ENCODE peak calls at places on chromosomes 16 and 17, in ten cellular contexts. N is MM.1S, G is A549, Q is NT2/D1, T is AG04449, K is GM12878, H is prostate gland, Z is transverse colon, E is choroid plexus epithelial cell, L is bronchial epithelial cell. B is an unnamed sample.

GRCh38 chr17:67623767-67624166 is 94.0 kb upstream of the NOL11 start:
- DNase-seq in L (no peak), E (no peak), H (no peak), K (no peak), T (no peak), N (no peak), Z (no peak), G (no peak), Q (no peak), B (no peak)

GRCh38 chr17:41793749-41794602 is 7.5 kb upstream of the JUP start:
- DNase-seq in Z (no peak), E (peak), T (no peak), L (no peak), K (no peak), G (no peak), H (no peak), Q (no peak), N (no peak), B (no peak)

GRCh38 chr16:79605999-79606398 is 5.5 kb upstream of the MAF start:
- DNase-seq in L (peak), N (peak), E (peak), G (peak), T (no peak), Z (no peak), Q (peak), H (no peak), K (no peak), B (no peak)

GRCh38 chr16:66618588-66618987 is 14.1 kb downstream of the CMTM3 start:
- DNase-seq in G (peak), Z (no peak), K (no peak), H (no peak), T (peak), Q (no peak), E (peak), N (no peak), L (peak), B (peak)

GRCh38 chr17:76683921-76684745 is 26.6 kb downstream of the MXRA7 start:
- DNase-seq in K (no peak), L (no peak), N (no peak), E (no peak), T (no peak), H (no peak), G (no peak), Q (no peak), Z (no peak), B (no peak)

GRCh38 chr17:29619251-29619650 is 3.5 kb downstream of the CORO6 start:
- DNase-seq in G (peak), Z (no peak), E (peak), L (peak), H (no peak), T (no peak), N (peak), K (no peak), Q (no peak), B (no peak)

GRCh38 chr17:40121191-40121885 is 433 bp upstream of the MSL1 start:
- DNase-seq in E (peak), N (peak), Q (no peak), K (no peak), G (peak), H (no peak), T (no peak), Z (peak), L (no peak), B (peak)

GRCh38 chr16:591892-592517 is 2.1 kb downstream of the RAB40C start:
- DNase-seq in Z (no peak), L (no peak), H (no peak), K (no peak), N (no peak), T (no peak), G (no peak), E (no peak), Q (no peak), B (no peak)

GRCh38 chr17:18186271-18186982 is 2.8 kb downstream of the ALKBH5 start:
- DNase-seq in N (no peak), L (no peak), H (no peak), Q (no peak), Z (no peak), G (no peak), E (no peak), K (no peak), T (no peak), B (no peak)

GRCh38 chr17:41710472-41711090 is 1.6 kb upstream of the GAST start:
- DNase-seq in Q (no peak), G (peak), L (peak), E (peak), K (no peak), Z (no peak), T (no peak), H (no peak), N (no peak), B (no peak)

GRCh38 chr16:86383488-86384262 is 126.7 kb upstream of the FOXF1 start:
- DNase-seq in G (peak), E (peak), Z (no peak), K (no peak), Q (no peak), L (no peak), T (no peak), H (no peak), N (no peak), B (no peak)

GRCh38 chr16:82824408-82824807 is 197.6 kb downstream of the CDH13 start:
- DNase-seq in T (no peak), L (no peak), H (no peak), G (peak), Z (no peak), E (peak), N (no peak), Q (no peak), K (no peak), B (no peak)

GRCh38 chr17:50268040-50268439 is 6.2 kb upstream of the TMEM92 start:
- DNase-seq in N (no peak), T (no peak), G (no peak), K (no peak), L (no peak), Z (peak), H (no peak), E (no peak), Q (no peak), B (peak)

GRCh38 chr17:27921599-27921998 is 28.4 kb upstream of the LYRM9 start:
- DNase-seq in K (no peak), L (no peak), Z (no peak), G (no peak), H (no peak), N (no peak), Q (no peak), T (no peak), E (no peak), B (no peak)

GRCh38 chr17:43578699-43579569 is 32.8 kb upstream of the ETV4 start:
- DNase-seq in Z (no peak), K (peak), L (peak), G (no peak), H (no peak), E (peak), N (peak), Q (no peak), T (no peak), B (peak)

GRCh38 chr16:81549547-81550411 is 105.2 kb downstream of the CMIP start:
- DNase-seq in N (no peak), L (no peak), Q (no peak), E (no peak), G (no peak), Z (no peak), K (no peak), T (no peak), H (no peak), B (no peak)

GRCh38 chr16:85006639-85007038 is 4.7 kb downstream of the ZDHHC7 start:
- DNase-seq in T (no peak), G (no peak), Q (no peak), K (no peak), Z (no peak), E (no peak), L (no peak), H (no peak), N (no peak), B (no peak)

GRCh38 chr16:81626181-81626674 is 152.9 kb upstream of the PLCG2 start:
- DNase-seq in T (no peak), K (no peak), Z (no peak), E (no peak), H (no peak), N (no peak), G (no peak), Q (no peak), L (peak), B (no peak)

GRCh38 chr17:7745748-7746470 is 28.4 kb downstream of the DNAH2 start:
- DNase-seq in G (peak), H (no peak), N (no peak), E (peak), Z (no peak), Q (no peak), L (peak), T (peak), K (no peak), B (peak)

GRCh38 chr16:11271610-11272009 is 1.8 kb downstream of the PRM3 start:
- DNase-seq in N (no peak), H (no peak), E (no peak), Z (no peak), K (no peak), L (no peak), G (no peak), Q (no peak), T (no peak), B (no peak)

GRCh38 chr16:11274964-11275363 is 1.3 kb downstream of the PRM2 start:
- DNase-seq in K (no peak), H (no peak), Z (no peak), T (no peak), N (no peak), E (no peak), G (no peak), L (no peak), Q (no peak), B (no peak)

GRCh38 chr16:11273721-11274324 is 394 bp upstream of the PRM3 start:
- DNase-seq in N (no peak), G (peak), E (peak), K (no peak), Z (no peak), H (no peak), L (no peak), Q (no peak), T (no peak), B (no peak)

GRCh38 chr16:11272484-11272883 is 945 bp downstream of the PRM3 start:
- DNase-seq in T (no peak), L (peak), Q (no peak), K (no peak), Z (no peak), N (no peak), H (no peak), G (no peak), E (no peak), B (no peak)

GRCh38 chr16:11272921-11273720 is at the start of gene PRM3:
- DNase-seq in N (no peak), Q (no peak), H (no peak), E (no peak), Z (no peak), T (no peak), K (no peak), L (no peak), G (no peak), B (no peak)
- H3K4me3 ChIP-seq in N (no peak), Q (no peak), H (no peak), E (no peak), Z (no peak), T (no peak), K (no peak), L (no peak), G (no peak), B (no peak)

DNA sequence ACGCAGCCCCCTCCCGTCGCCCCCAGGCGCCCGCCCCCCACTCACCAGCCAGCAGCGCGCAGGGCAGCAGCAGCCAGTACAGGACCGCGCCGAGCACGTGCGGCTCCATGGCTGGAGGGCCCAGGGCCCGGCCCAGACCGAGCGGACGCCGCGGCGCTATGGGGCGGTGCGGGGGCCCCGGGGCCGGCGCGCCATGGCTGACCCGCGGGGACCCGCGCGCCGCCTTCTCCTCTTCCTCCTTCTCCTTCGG is 239 bp downstream of the PIEZO1 start:
- DNase-seq in E (no peak), Z (no peak), K (no peak), Q (no peak), G (no peak), T (no peak), H (no peak), L (no peak), N (no peak), B (no peak)
- H3K4me3 ChIP-seq in E (peak), Z (peak), K (peak), Q (peak), G (peak), T (peak), H (peak), L (peak), N (peak), B (peak)

GRCh38 chr17:82493517-82493840 is 26.1 kb upstream of the FOXK2 start:
- DNase-seq in H (no peak), Z (no peak), K (no peak), T (no peak), E (no peak), Q (no peak), N (no peak), L (no peak), G (no peak), B (peak)

GRCh38 chr17:82497483-82498405 is 21.8 kb upstream of the FOXK2 start:
- DNase-seq in K (no peak), E (peak), L (peak), N (peak), H (no peak), Z (peak), Q (no peak), G (peak), T (no peak), B (peak)

GRCh38 chr17:82494236-82495055 is 25.1 kb upstream of the FOXK2 start:
- DNase-seq in G (peak), K (peak), L (peak), T (peak), N (peak), Q (peak), Z (peak), H (peak), E (peak), B (peak)

GRCh38 chr17:82496529-82497434 is 22.8 kb upstream of the FOXK2 start:
- DNase-seq in K (peak), Z (peak), Q (peak), T (no peak), N (peak), H (peak), E (peak), L (peak), G (peak), B (peak)

DNA sequence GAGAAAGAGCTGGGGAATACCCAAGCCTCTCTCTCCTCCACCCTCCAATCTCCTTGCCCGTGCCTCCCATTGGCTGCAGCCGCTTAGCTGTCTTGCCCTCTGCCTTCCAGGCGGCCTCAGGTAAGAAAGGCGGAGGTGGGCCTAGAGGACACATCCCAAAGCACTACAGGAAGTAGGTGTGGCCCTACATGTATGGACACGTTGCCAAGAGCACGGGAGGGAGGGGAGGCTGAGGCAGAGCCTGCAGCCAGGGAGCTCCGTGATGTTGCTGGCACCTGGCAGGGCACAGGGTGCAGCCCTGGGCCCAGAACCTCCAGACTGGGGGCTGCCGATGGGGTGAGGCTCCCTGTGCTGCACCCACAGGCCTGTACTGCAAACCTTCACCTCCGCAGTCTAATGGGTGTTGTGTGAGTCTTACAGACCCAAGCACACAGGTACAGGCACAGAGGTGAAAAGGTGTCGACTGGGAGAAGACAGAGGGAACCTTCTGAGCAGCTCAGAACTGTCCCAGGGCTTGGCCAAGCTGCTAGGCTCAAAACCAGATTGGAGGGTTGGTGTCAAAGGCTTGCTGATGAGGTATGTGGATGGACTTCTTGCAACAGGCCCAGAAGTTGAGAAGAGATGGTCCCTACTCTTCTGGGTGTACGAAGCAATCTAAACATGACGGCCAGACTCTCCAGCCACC is 23.5 kb upstream of the FOXK2 start:
- DNase-seq in N (no peak), L (peak), G (no peak), E (no peak), H (no peak), T (no peak), Z (peak), K (no peak), Q (no peak), B (no peak)
- H3K4me3 ChIP-seq in N (no peak), L (no peak), G (no peak), E (no peak), H (no peak), T (no peak), Z (no peak), K (no peak), Q (no peak), B (no peak)

DNA sequence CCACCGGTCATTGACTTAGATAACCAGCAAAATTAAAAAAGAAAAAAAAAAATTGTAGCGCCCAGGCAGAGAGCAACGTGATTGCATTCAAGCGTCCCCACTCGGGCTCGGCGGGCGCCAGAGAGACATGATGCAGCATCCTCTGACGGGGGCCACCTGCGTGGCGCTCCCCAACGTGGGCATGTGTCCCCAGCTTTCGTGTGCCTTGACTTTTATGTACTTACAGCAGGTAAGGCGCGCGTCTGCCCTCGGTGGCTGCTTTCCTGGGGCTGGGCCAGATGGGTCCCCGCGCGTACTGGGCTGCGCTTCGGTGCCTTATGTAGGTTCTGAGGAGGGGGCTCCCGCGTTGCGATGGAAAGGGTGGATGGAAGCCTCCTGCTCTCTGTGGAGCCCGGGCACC is 28.4 kb upstream of the RBFOX1 start:
- DNase-seq in Q (no peak), N (no peak), L (no peak), K (no peak), H (no peak), T (no peak), E (no peak), Z (no peak), G (no peak), B (no peak)
- H3K4me3 ChIP-seq in Q (peak), N (no peak), L (no peak), K (no peak), H (peak), T (no peak), E (no peak), Z (peak), G (no peak), B (no peak)

GRCh38 chr17:12902046-12902445 is 112.7 kb downstream of the ARHGAP44 start:
- DNase-seq in H (no peak), E (no peak), Q (no peak), N (no peak), T (no peak), G (no peak), L (no peak), K (no peak), Z (no peak), B (no peak)

GRCh38 chr17:12896386-12896785 is 107.1 kb downstream of the ARHGAP44 start:
- DNase-seq in N (no peak), E (no peak), T (no peak), Q (no peak), H (no peak), K (no peak), Z (no peak), G (no peak), L (no peak), B (no peak)

GRCh38 chr17:12899604-12900003 is 110.3 kb downstream of the ARHGAP44 start:
- DNase-seq in T (no peak), Q (no peak), H (no peak), E (no peak), K (no peak), L (no peak), N (no peak), G (no peak), Z (no peak), B (no peak)

GRCh38 chr17:12898110-12898509 is 108.8 kb downstream of the ARHGAP44 start:
- DNase-seq in H (no peak), G (no peak), E (no peak), T (no peak), Z (no peak), L (no peak), N (no peak), K (no peak), Q (peak), B (no peak)

GRCh38 chr17:12900474-12900873 is 111.2 kb downstream of the ARHGAP44 start:
- DNase-seq in H (peak), N (no peak), E (no peak), T (no peak), Z (no peak), Q (no peak), L (no peak), G (no peak), K (no peak), B (no peak)
- H3K4me3 ChIP-seq in H (no peak), N (no peak), E (no peak), T (no peak), Z (no peak), Q (no peak), L (no peak), G (no peak), K (no peak), B (no peak)